ENCODE peak calls at places on chromosomes 4 and X, in five cellular contexts. One of them, this sample, is unnamed.

GRCh38 chrX:150429577-150429976 is 66.5 kb downstream of the MAMLD1 start:
- DNase-seq in nucleus accumbens: no peak
- DNase-seq in hypothalamus: no peak
- DNase-seq in cardiac fibroblast: peak; percentile 74
- DNase-seq in caudate nucleus: no peak
- DNase-seq in this sample: no peak

GRCh38 chr4:93617596-93617995 is 211.0 kb upstream of the ATOH1 start:
- DNase-seq in caudate nucleus: no peak
- DNase-seq in nucleus accumbens: no peak
- DNase-seq in hypothalamus: no peak
- DNase-seq in cardiac fibroblast: no peak
- DNase-seq in this sample: no peak

GRCh38 chr4:116122131-116122530 is 963.2 kb downstream of the TRAM1L1 start:
- DNase-seq in nucleus accumbens: no peak
- DNase-seq in cardiac fibroblast: no peak
- DNase-seq in hypothalamus: no peak
- DNase-seq in caudate nucleus: no peak
- DNase-seq in this sample: no peak

GRCh38 chr4:183758006-183758734 is 99.1 kb downstream of the TRAPPC11 start:
- DNase-seq in hypothalamus: no peak
- DNase-seq in nucleus accumbens: no peak
- DNase-seq in caudate nucleus: no peak
- DNase-seq in cardiac fibroblast: peak; percentile 35
- DNase-seq in this sample: no peak

GRCh38 chrX:16977771-16978170 is 31.3 kb downstream of the REPS2 start:
- DNase-seq in caudate nucleus: no peak
- DNase-seq in hypothalamus: no peak
- DNase-seq in nucleus accumbens: no peak
- DNase-seq in cardiac fibroblast: no peak
- DNase-seq in this sample: no peak

GRCh38 chr4:122458625-122459024 is 2.1 kb upstream of the IL2 start:
- DNase-seq in nucleus accumbens: no peak
- DNase-seq in caudate nucleus: no peak
- DNase-seq in cardiac fibroblast: no peak
- DNase-seq in hypothalamus: no peak
- DNase-seq in this sample: no peak

GRCh38 chr4:137946423-137946822 is 295.7 kb downstream of the SLC7A11 start:
- DNase-seq in nucleus accumbens: no peak
- DNase-seq in caudate nucleus: no peak
- DNase-seq in cardiac fibroblast: no peak
- DNase-seq in hypothalamus: no peak
- DNase-seq in this sample: no peak

GRCh38 chr4:47031713-47032404 is 492 bp downstream of the GABRB1 start:
- DNase-seq in cardiac fibroblast: peak; percentile 2
- DNase-seq in nucleus accumbens: no peak
- DNase-seq in hypothalamus: no peak
- DNase-seq in caudate nucleus: peak; percentile 21
- DNase-seq in this sample: no peak

GRCh38 chr4:8035371-8035780 is 95.7 kb upstream of the AFAP1 start:
- DNase-seq in nucleus accumbens: no peak
- DNase-seq in caudate nucleus: no peak
- DNase-seq in hypothalamus: no peak
- DNase-seq in cardiac fibroblast: peak; percentile 37
- DNase-seq in this sample: no peak

GRCh38 chr4:132619968-132620367 is 529.1 kb upstream of the PCDH10 start:
- DNase-seq in caudate nucleus: no peak
- DNase-seq in hypothalamus: no peak
- DNase-seq in cardiac fibroblast: no peak
- DNase-seq in nucleus accumbens: no peak
- DNase-seq in this sample: no peak

GRCh38 chrX:33252306-33252825 is 41.0 kb upstream of the DMD start:
- DNase-seq in nucleus accumbens: no peak
- DNase-seq in caudate nucleus: no peak
- DNase-seq in hypothalamus: no peak
- DNase-seq in cardiac fibroblast: peak; percentile 0
- DNase-seq in this sample: no peak

GRCh38 chr4:118099106-118099505 is 64.8 kb downstream of the NDST3 start:
- DNase-seq in cardiac fibroblast: no peak
- DNase-seq in caudate nucleus: no peak
- DNase-seq in hypothalamus: no peak
- DNase-seq in nucleus accumbens: no peak
- DNase-seq in this sample: no peak

GRCh38 chrX:39869846-39870601 is 227.7 kb downstream of the BCOR start:
- DNase-seq in nucleus accumbens: no peak
- DNase-seq in cardiac fibroblast: peak; percentile 56
- DNase-seq in hypothalamus: no peak
- DNase-seq in caudate nucleus: no peak
- DNase-seq in this sample: peak; percentile 34

GRCh38 chrX:57918750-57919436 is 8.6 kb upstream of the ZXDA start:
- DNase-seq in caudate nucleus: no peak
- DNase-seq in nucleus accumbens: no peak
- DNase-seq in hypothalamus: no peak
- DNase-seq in cardiac fibroblast: peak; percentile 51
- DNase-seq in this sample: peak; percentile 13

GRCh38 chr4:185559913-185560281 is 24.6 kb upstream of the PDLIM3 start:
- DNase-seq in cardiac fibroblast: peak; percentile 79
- DNase-seq in caudate nucleus: no peak
- DNase-seq in hypothalamus: no peak
- DNase-seq in nucleus accumbens: no peak
- DNase-seq in this sample: no peak

GRCh38 chr4:140837742-140838141 is 81.6 kb upstream of the TBC1D9 start:
- DNase-seq in cardiac fibroblast: peak; percentile 14
- DNase-seq in caudate nucleus: no peak
- DNase-seq in nucleus accumbens: no peak
- DNase-seq in hypothalamus: no peak
- DNase-seq in this sample: no peak

GRCh38 chrX:29858714-29859113 is 356.6 kb upstream of the MAGEB2 start:
- DNase-seq in cardiac fibroblast: peak; percentile 17
- DNase-seq in hypothalamus: no peak
- DNase-seq in nucleus accumbens: no peak
- DNase-seq in caudate nucleus: no peak
- DNase-seq in this sample: no peak

GRCh38 chrX:65758505-65758904 is 91.1 kb downstream of the MSN start:
- DNase-seq in nucleus accumbens: no peak
- DNase-seq in hypothalamus: no peak
- DNase-seq in cardiac fibroblast: no peak
- DNase-seq in caudate nucleus: no peak
- DNase-seq in this sample: no peak

GRCh38 chrX:45714864-45715263 is 514.2 kb upstream of the DIPK2B start:
- DNase-seq in hypothalamus: no peak
- DNase-seq in cardiac fibroblast: peak; percentile 52
- DNase-seq in caudate nucleus: no peak
- DNase-seq in nucleus accumbens: no peak
- DNase-seq in this sample: no peak

GRCh38 chr4:12963291-12963690 is 520.8 kb downstream of the RAB28 start:
- DNase-seq in hypothalamus: no peak
- DNase-seq in cardiac fibroblast: no peak
- DNase-seq in caudate nucleus: no peak
- DNase-seq in nucleus accumbens: no peak
- DNase-seq in this sample: no peak

GRCh38 chr4:111174331-111174730 is 551.5 kb upstream of the PITX2 start:
- DNase-seq in nucleus accumbens: no peak
- DNase-seq in cardiac fibroblast: no peak
- DNase-seq in caudate nucleus: no peak
- DNase-seq in hypothalamus: no peak
- DNase-seq in this sample: no peak

GRCh38 chr4:183288955-183289354 is 31.1 kb downstream of the CLDN22 start:
- DNase-seq in caudate nucleus: no peak
- DNase-seq in cardiac fibroblast: no peak
- DNase-seq in nucleus accumbens: no peak
- DNase-seq in hypothalamus: no peak
- DNase-seq in this sample: no peak

GRCh38 chr4:177554966-177555574 is 112.8 kb upstream of the AGA start:
- DNase-seq in nucleus accumbens: no peak
- DNase-seq in hypothalamus: no peak
- DNase-seq in cardiac fibroblast: peak; percentile 53
- DNase-seq in caudate nucleus: no peak
- DNase-seq in this sample: peak; percentile 30

GRCh38 chrX:114650351-114650750 is 66.5 kb downstream of the HTR2C start:
- DNase-seq in nucleus accumbens: no peak
- DNase-seq in hypothalamus: no peak
- DNase-seq in caudate nucleus: no peak
- DNase-seq in cardiac fibroblast: no peak
- DNase-seq in this sample: no peak

GRCh38 chrX:45485682-45486081 is 285.0 kb upstream of the DIPK2B start:
- DNase-seq in cardiac fibroblast: no peak
- DNase-seq in hypothalamus: no peak
- DNase-seq in caudate nucleus: no peak
- DNase-seq in nucleus accumbens: no peak
- DNase-seq in this sample: no peak

GRCh38 chr4:2350982-2351381 is 67.5 kb downstream of the ZFYVE28 start:
- DNase-seq in caudate nucleus: no peak
- DNase-seq in cardiac fibroblast: no peak
- DNase-seq in hypothalamus: no peak
- DNase-seq in nucleus accumbens: no peak
- DNase-seq in this sample: no peak

GRCh38 chr4:73037057-73037456 is 32.5 kb downstream of the COX18 start:
- DNase-seq in caudate nucleus: no peak
- DNase-seq in nucleus accumbens: no peak
- DNase-seq in hypothalamus: no peak
- DNase-seq in cardiac fibroblast: no peak
- DNase-seq in this sample: no peak

GRCh38 chr4:134867027-134867426 is 665.4 kb upstream of the PABPC4L start:
- DNase-seq in caudate nucleus: no peak
- DNase-seq in nucleus accumbens: no peak
- DNase-seq in cardiac fibroblast: no peak
- DNase-seq in hypothalamus: no peak
- DNase-seq in this sample: no peak

GRCh38 chrX:134624046-134624430 is 34.2 kb downstream of the PLAC1 start:
- DNase-seq in hypothalamus: no peak
- DNase-seq in cardiac fibroblast: peak; percentile 23
- DNase-seq in caudate nucleus: no peak
- DNase-seq in nucleus accumbens: no peak
- DNase-seq in this sample: peak; percentile 12

GRCh38 chr4:53197760-53198150 is 168.1 kb downstream of the SCFD2 start:
- DNase-seq in cardiac fibroblast: peak; percentile 39
- DNase-seq in caudate nucleus: no peak
- DNase-seq in nucleus accumbens: no peak
- DNase-seq in hypothalamus: no peak
- DNase-seq in this sample: no peak